ENCODE peak calls at places on chromosomes 6 and 20, in ten cellular contexts. U is foreskin fibroblast, H is transverse colon, X is astrocyte of the cerebellum, C is upper lobe of left lung, W is uterus, D is left lung, T is cardiac muscle cell, N is Panc1, B is ascending aorta. O is an unnamed sample.

GRCh38 chr6:140677781-140678528 is 1303.5 kb upstream of the CITED2 start:
- DNase-seq in B (no peak), C (no peak), T (no peak), U (no peak), X (no peak), H (no peak), N (no peak), D (no peak), W (no peak), O (no peak)

GRCh38 chr6:235763-236360 is 56.4 kb upstream of the DUSP22 start:
- DNase-seq in C (no peak), W (no peak), B (no peak), U (no peak), N (no peak), T (peak; percentile 66), X (no peak), D (no peak), H (no peak), O (no peak)

GRCh38 chr6:24832794-24833193 is 34.1 kb upstream of the ARMH2 start:
- DNase-seq in U (no peak), T (no peak), H (no peak), W (no peak), C (no peak), D (no peak), N (no peak), B (no peak), X (no peak), O (no peak)

GRCh38 chr20:47926731-47927130 is 141.4 kb upstream of the SULF2 start:
- DNase-seq in B (no peak), T (no peak), W (no peak), U (no peak), C (no peak), X (no peak), N (no peak), D (no peak), H (no peak), O (no peak)

GRCh38 chr6:142374965-142375733 is 73.3 kb downstream of the ADGRG6 start:
- DNase-seq in N (peak; percentile 81), D (no peak), H (no peak), U (peak; percentile 60), X (no peak), T (peak; percentile 80), B (no peak), W (no peak), C (no peak), O (no peak)

GRCh38 chr6:161439093-161439492 is 165.2 kb upstream of the AGPAT4 start:
- DNase-seq in W (peak; percentile 47), C (no peak), X (peak; percentile 94), T (peak; percentile 95), B (no peak), U (peak; percentile 84), N (peak; percentile 65), H (no peak), D (no peak), O (no peak)

GRCh38 chr6:7750183-7750582 is 24.3 kb downstream of the BMP6 start:
- DNase-seq in D (no peak), C (no peak), H (no peak), W (no peak), U (no peak), B (no peak), N (no peak), X (no peak), T (no peak), O (no peak)

GRCh38 chr20:49790077-49790798 is 22.4 kb upstream of the SLC9A8 start:
- DNase-seq in U (peak; percentile 60), C (no peak), B (no peak), H (no peak), W (no peak), T (peak; percentile 88), N (no peak), X (no peak), D (no peak), O (no peak)

GRCh38 chr6:232896-233640 is 59.2 kb upstream of the DUSP22 start:
- DNase-seq in T (no peak), H (no peak), B (no peak), N (no peak), D (no peak), U (no peak), X (no peak), W (no peak), C (no peak), O (no peak)

GRCh38 chr6:36083446-36083845 is 46.9 kb upstream of the MAPK13 start:
- DNase-seq in C (no peak), U (no peak), T (no peak), B (no peak), D (no peak), N (no peak), X (no peak), H (no peak), W (no peak), O (no peak)

GRCh38 chr20:36526521-36527011 is 14.8 kb upstream of the MYL9 start:
- DNase-seq in B (no peak), D (no peak), N (no peak), X (no peak), W (no peak), C (no peak), U (no peak), H (no peak), T (no peak), O (no peak)

GRCh38 chr6:150899231-150899630 is 33.7 kb downstream of the MTHFD1L start:
- DNase-seq in X (no peak), H (no peak), U (no peak), T (no peak), W (no peak), B (no peak), C (no peak), D (no peak), N (no peak), O (no peak)

GRCh38 chr20:61041481-61041880 is 210.6 kb upstream of the CDH4 start:
- DNase-seq in B (no peak), H (no peak), D (no peak), T (no peak), N (no peak), X (no peak), U (no peak), W (no peak), C (no peak), O (no peak)

GRCh38 chr6:142987490-142987889 is 42.5 kb upstream of the HIVEP2 start:
- DNase-seq in W (no peak), H (no peak), B (no peak), T (no peak), N (no peak), X (no peak), D (no peak), U (no peak), C (no peak), O (no peak)

GRCh38 chr6:144131248-144131709 is 19.0 kb upstream of the STX11 start:
- DNase-seq in T (peak; percentile 43), W (no peak), D (no peak), U (peak; percentile 83), B (no peak), H (no peak), X (peak; percentile 9), C (no peak), N (peak; percentile 80), O (no peak)

GRCh38 chr6:21360353-21360752 is 233.2 kb upstream of the SOX4 start:
- DNase-seq in C (no peak), X (no peak), W (no peak), N (no peak), U (no peak), D (no peak), T (no peak), B (no peak), H (peak; percentile 48), O (no peak)
- TF ChIP-seq CTCF in C (no peak), X (no peak), W (no peak), N (no peak), U (no peak), D (no peak), T (no peak), B (no peak), H (no peak), O (peak; percentile 1)

DNA sequence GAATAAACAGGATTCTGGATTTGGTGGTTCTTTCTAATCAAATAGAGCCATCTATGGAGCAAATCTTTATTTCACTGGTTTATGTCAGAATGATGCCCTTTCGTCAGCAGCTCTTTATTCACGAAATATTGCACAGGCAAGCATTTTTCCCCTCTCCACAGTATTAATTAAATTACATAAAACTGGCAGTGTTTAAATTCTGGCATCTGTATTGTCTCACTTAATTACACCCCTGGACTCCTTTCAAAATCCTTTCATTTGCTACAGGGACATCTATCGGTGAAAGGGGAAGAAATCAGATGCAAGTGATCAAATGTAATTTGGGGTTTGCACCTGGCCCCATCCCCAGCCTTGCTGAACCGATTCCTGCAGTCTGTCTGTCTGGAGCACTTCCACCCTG is 801.9 kb downstream of the QKI start:
- DNase-seq in U (no peak), T (no peak), W (no peak), H (no peak), D (no peak), C (no peak), N (no peak), B (no peak), X (no peak), O (no peak)
- TF ChIP-seq CTCF in U (no peak), T (no peak), W (no peak), H (no peak), D (no peak), C (no peak), N (no peak), B (no peak), X (no peak), O (no peak)

DNA sequence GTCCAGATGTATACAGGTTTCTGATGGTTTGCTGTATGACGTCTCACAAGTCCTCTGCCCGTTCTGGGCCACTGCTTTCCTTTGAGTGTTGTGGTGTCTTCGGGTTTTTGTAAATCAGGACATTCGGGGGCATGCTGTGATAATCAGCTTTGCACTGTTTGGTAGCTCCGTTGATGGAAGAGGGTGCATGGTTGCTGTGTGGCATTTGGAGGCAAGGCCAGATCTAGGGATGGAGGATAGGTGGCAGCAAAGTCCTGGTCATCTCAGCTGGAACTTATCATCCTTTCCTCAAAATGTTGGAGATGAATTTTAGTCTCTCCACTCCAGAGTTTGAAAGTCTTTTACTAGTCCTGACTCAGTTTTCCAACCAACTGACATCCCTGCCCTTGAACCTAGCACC is 91.0 kb downstream of the SCP2D1 start:
- DNase-seq in D (no peak), N (peak; percentile 1), H (peak; percentile 8), T (no peak), U (no peak), C (no peak), W (peak; percentile 21), B (no peak), X (no peak), O (no peak)
- TF ChIP-seq CTCF in D (no peak), N (peak; percentile 38), H (peak; percentile 29), T (no peak), U (no peak), C (no peak), W (peak; percentile 19), B (no peak), X (no peak), O (peak; percentile 32)

DNA sequence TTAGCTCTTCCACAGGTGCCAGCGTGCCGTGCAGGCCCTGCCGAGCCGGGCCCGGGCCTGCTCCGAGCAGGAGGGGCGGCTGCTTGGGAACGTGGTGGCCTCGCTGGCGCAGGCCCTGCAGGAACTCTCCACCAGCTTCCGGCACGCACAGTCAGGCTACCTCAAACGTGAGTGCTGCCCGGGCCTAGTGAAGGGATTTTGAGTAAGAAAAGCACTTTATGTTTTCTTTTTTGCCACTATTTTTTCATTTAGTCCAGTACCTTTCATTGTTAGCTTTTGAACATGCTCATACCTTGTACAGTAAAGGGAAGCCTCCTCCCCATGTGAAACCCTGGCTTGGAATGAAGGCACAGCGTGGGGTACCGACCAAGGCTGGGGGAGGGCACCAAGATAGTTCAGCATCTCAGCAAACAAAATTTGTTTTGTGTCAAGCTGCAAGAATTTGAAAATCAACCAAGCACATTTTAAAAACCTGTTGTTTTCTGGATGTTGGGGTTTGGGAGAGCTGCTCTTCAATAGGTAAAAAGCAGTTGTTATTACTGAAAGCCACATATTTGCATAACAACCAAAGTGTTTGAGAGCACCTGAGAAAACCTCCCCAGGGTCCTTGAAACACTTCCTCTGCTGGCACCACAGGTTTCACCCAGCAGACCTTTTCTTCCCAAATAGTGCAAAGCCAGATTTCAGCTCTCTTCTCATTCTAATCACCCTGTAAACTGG is 18.4 kb downstream of the STX16 start:
- DNase-seq in U (no peak), N (no peak), C (peak; percentile 49), W (no peak), X (no peak), H (no peak), B (no peak), D (no peak), T (no peak), O (peak; percentile 62)
- TF ChIP-seq CTCF in U (no peak), N (no peak), C (no peak), W (no peak), X (no peak), H (no peak), B (no peak), D (no peak), T (no peak), O (no peak)